ENCODE peak calls at places on chromosomes 13 and 19, in six cellular contexts. V is Caco-2; S is GM03348; Y is HTR-8/SVneo; H is CD8-positive, alpha-beta memory T cell; N is right cardiac atrium. L is an unnamed sample.

GRCh38 chr13:90594694-90595093 is 752.8 kb upstream of the MIR17HG start:
- DNase-seq in H (no peak), Y (peak; percentile 5), S (peak; percentile 16), N (no peak), V (no peak), L (peak; percentile 48)

GRCh38 chr13:67635754-67636153 is 405.6 kb upstream of the PCDH9 start:
- DNase-seq in N (no peak), H (no peak), S (no peak), V (no peak), Y (no peak), L (no peak)

GRCh38 chr13:93723316-93723715 is 496.7 kb downstream of the GPC6 start:
- DNase-seq in N (no peak), Y (no peak), S (no peak), H (no peak), V (no peak), L (no peak)

GRCh38 chr13:71831716-71832115 is 35.3 kb downstream of the DACH1 start:
- DNase-seq in S (no peak), N (no peak), Y (no peak), H (no peak), V (no peak), L (no peak)

GRCh38 chr19:50387176-50387867 is 3.2 kb downstream of the POLD1 start:
- DNase-seq in N (peak; percentile 23), V (no peak), S (no peak), Y (no peak), H (no peak), L (peak; percentile 30)

GRCh38 chr13:94708971-94709614 is 3.3 kb downstream of the SOX21 start:
- DNase-seq in N (no peak), Y (no peak), S (no peak), H (no peak), V (no peak), L (no peak)

GRCh38 chr19:46678110-46678732 is 17.2 kb upstream of the DACT3 start:
- DNase-seq in N (peak; percentile 71), H (peak; percentile 66), V (peak; percentile 52), S (peak; percentile 45), Y (no peak), L (no peak)

GRCh38 chr19:17061205-17061604 is 14.0 kb downstream of the HAUS8 start:
- DNase-seq in Y (no peak), H (no peak), S (no peak), V (no peak), N (no peak), L (no peak)

GRCh38 chr19:19866599-19867248 is 1.0 kb downstream of the ZNF253 start:
- DNase-seq in H (peak; percentile 63), S (peak; percentile 14), V (peak; percentile 11), Y (peak; percentile 1), N (no peak), L (peak; percentile 1)

GRCh38 chr19:33771308-33772101 is 25.2 kb upstream of the KCTD15 start:
- DNase-seq in V (peak; percentile 88), S (peak; percentile 90), N (peak; percentile 89), H (peak; percentile 56), Y (peak; percentile 76), L (peak; percentile 48)

GRCh38 chr19:19900124-19900523 is 622 bp upstream of the ZNF93 start:
- DNase-seq in Y (peak; percentile 24), H (no peak), N (no peak), V (no peak), S (peak; percentile 69), L (peak; percentile 80)

GRCh38 chr19:14450168-14450874 is 17.2 kb downstream of the PKN1 start:
- DNase-seq in V (peak; percentile 71), N (peak; percentile 75), H (peak; percentile 63), Y (no peak), S (peak; percentile 55), L (no peak)

GRCh38 chr19:10828981-10829821 is 6.8 kb downstream of the TMED1 start:
- DNase-seq in N (no peak), H (no peak), S (no peak), Y (no peak), V (peak; percentile 27), L (no peak)

GRCh38 chr13:112875627-112876026 is 93.4 kb upstream of the MCF2L start:
- DNase-seq in N (no peak), H (no peak), S (no peak), V (no peak), Y (no peak), L (no peak)

GRCh38 chr13:97212540-97213146 is 9.5 kb upstream of the MBNL2 start:
- DNase-seq in Y (peak; percentile 18), N (no peak), V (peak; percentile 65), S (peak; percentile 66), H (no peak), L (peak; percentile 43)

GRCh38 chr13:18996627-18997051 is 185.0 kb downstream of the TUBA3C start:
- DNase-seq in S (no peak), V (no peak), Y (no peak), N (no peak), H (no peak), L (no peak)

GRCh38 chr19:7230826-7231225 is 63.4 kb downstream of the INSR start:
- DNase-seq in N (peak; percentile 87), Y (no peak), V (no peak), H (no peak), S (peak; percentile 13), L (peak; percentile 10)

GRCh38 chr19:33559996-33560395 is 38.4 kb upstream of the PEPD start:
- DNase-seq in V (no peak), H (no peak), S (no peak), Y (no peak), N (no peak), L (no peak)

GRCh38 chr19:38263696-38264485 is 482 bp upstream of the SPINT2 start:
- DNase-seq in H (peak; percentile 82), Y (peak; percentile 62), V (peak; percentile 100), N (peak; percentile 69), S (peak; percentile 74), L (peak; percentile 81)

GRCh38 chr13:93847162-93847561 is 620.6 kb downstream of the GPC6 start:
- DNase-seq in V (no peak), Y (no peak), S (peak; percentile 29), N (no peak), H (no peak), L (peak; percentile 42)

GRCh38 chr13:48251616-48252081 is 18.6 kb downstream of the ITM2B start:
- DNase-seq in N (peak; percentile 36), S (peak; percentile 51), Y (no peak), H (no peak), V (no peak), L (peak; percentile 91)

GRCh38 chr13:33865945-33866344 is 48.0 kb downstream of the RFC3 start:
- DNase-seq in H (no peak), Y (no peak), S (no peak), V (no peak), N (no peak), L (no peak)

GRCh38 chr13:46523972-46524737 is 28.8 kb upstream of the LRCH1 start:
- DNase-seq in Y (no peak), N (no peak), H (no peak), V (no peak), S (no peak), L (peak; percentile 25)

GRCh38 chr19:18650468-18651001 is 13.7 kb downstream of the KLHL26 start:
- DNase-seq in N (peak; percentile 93), H (no peak), S (peak; percentile 74), V (no peak), Y (no peak), L (peak; percentile 70)

GRCh38 chr13:79483302-79483701 is 2.3 kb downstream of the NDFIP2 start:
- DNase-seq in N (no peak), Y (no peak), V (no peak), S (peak; percentile 62), H (no peak), L (peak; percentile 94)

GRCh38 chr19:40147693-40148347 is 43.4 kb upstream of the MAP3K10 start:
- DNase-seq in N (no peak), Y (peak; percentile 59), V (no peak), S (peak; percentile 84), H (no peak), L (peak; percentile 71)

GRCh38 chr19:38315657-38316476 is at the start of gene YIF1B:
- DNase-seq in S (peak; percentile 100), N (peak; percentile 98), Y (peak; percentile 98), H (peak; percentile 97), V (peak; percentile 98), L (peak; percentile 97)

GRCh38 chr13:67740871-67741475 is 510.8 kb upstream of the PCDH9 start:
- DNase-seq in H (no peak), V (no peak), N (no peak), S (no peak), Y (no peak), L (no peak)

GRCh38 chr13:77859450-77859849 is 59.2 kb downstream of the EDNRB start:
- DNase-seq in S (peak; percentile 9), N (no peak), V (no peak), H (no peak), Y (no peak), L (peak; percentile 71)

GRCh38 chr13:36130542-36131214 is 504 bp downstream of the DCLK1 start:
- DNase-seq in N (peak; percentile 59), Y (no peak), H (no peak), S (peak; percentile 42), V (no peak), L (no peak)

GRCh38 chr13:109348514-109349340 is 437.7 kb downstream of the IRS2 start:
- DNase-seq in Y (no peak), H (no peak), S (peak; percentile 48), V (no peak), N (no peak), L (peak; percentile 69)

GRCh38 chr19:48595833-48596232 is 10.7 kb upstream of the SPACA4 start:
- DNase-seq in Y (no peak), N (no peak), V (no peak), S (no peak), H (no peak), L (no peak)

GRCh38 chr19:56875717-56876116 is 35.2 kb upstream of the PEG3 start:
- DNase-seq in H (no peak), S (no peak), N (no peak), V (no peak), Y (no peak), L (no peak)